ENCODE peak calls at places on chromosome X, in ten cellular contexts. I is right atrium auricular region, P is Karpas-422, G is GM23248, J is K562, U is kidney glomerular epithelial cell, R is NCI-H1417, D is endodermal cell, K is astrocyte of the spinal cord, V is pancreas. N is an unnamed sample.

GRCh38 chrX:44435047-44435446 is 91.6 kb upstream of the EFHC2 start:
- DNase-seq in R (no peak), V (no peak), J (no peak), G (no peak), K (no peak), U (no peak), D (no peak), I (no peak), P (no peak), N (no peak)

GRCh38 chrX:10769165-10769564 is 148.8 kb upstream of the MID1 start:
- DNase-seq in U (peak; percentile 15), V (no peak), P (peak; percentile 55), D (no peak), K (peak; percentile 37), I (no peak), R (peak; percentile 54), G (peak; percentile 71), J (peak; percentile 20), N (peak; percentile 5)

GRCh38 chrX:133068461-133068860 is 28.4 kb downstream of the USP26 start:
- DNase-seq in G (no peak), J (no peak), V (no peak), U (no peak), P (no peak), D (no peak), K (no peak), R (no peak), I (no peak), N (no peak)

GRCh38 chrX:110125435-110125834 is 122.5 kb downstream of the TMEM164 start:
- DNase-seq in G (no peak), K (peak; percentile 25), J (peak; percentile 20), V (no peak), U (no peak), I (no peak), P (peak; percentile 45), D (peak; percentile 67), R (no peak), N (no peak)

GRCh38 chrX:74514384-74514783 is 93.1 kb downstream of the SLC16A2 start:
- DNase-seq in J (no peak), I (peak; percentile 56), K (no peak), U (no peak), V (no peak), R (no peak), D (peak; percentile 70), P (no peak), G (no peak), N (peak; percentile 17)

GRCh38 chrX:103817502-103817901 is 14.6 kb downstream of the RAB9B start:
- DNase-seq in I (no peak), R (peak; percentile 77), U (peak; percentile 19), P (peak; percentile 91), K (peak; percentile 49), G (peak; percentile 24), J (peak; percentile 64), D (no peak), V (no peak), N (peak; percentile 27)

GRCh38 chrX:35098419-35098818 is 155.8 kb downstream of the FAM47B start:
- DNase-seq in R (no peak), J (no peak), V (no peak), P (no peak), G (peak; percentile 19), K (no peak), D (no peak), U (no peak), I (no peak), N (no peak)

GRCh38 chrX:12685541-12685940 is 105.7 kb upstream of the PRPS2 start:
- DNase-seq in R (no peak), P (no peak), J (no peak), D (no peak), K (no peak), U (no peak), V (no peak), G (no peak), I (no peak), N (no peak)

GRCh38 chrX:151634937-151635336 is 60.3 kb upstream of the PRRG3 start:
- DNase-seq in R (no peak), G (no peak), V (no peak), U (no peak), I (no peak), J (no peak), D (no peak), P (no peak), K (no peak), N (no peak)

GRCh38 chrX:9786839-9787635 is 808 bp downstream of the SHROOM2 start:
- DNase-seq in R (no peak), V (peak; percentile 64), D (peak; percentile 69), J (no peak), P (no peak), K (no peak), U (no peak), G (no peak), I (no peak), N (no peak)

GRCh38 chrX:131840799-131841495 is 182.2 kb upstream of the STK26 start:
- DNase-seq in K (no peak), R (no peak), V (no peak), J (no peak), I (no peak), U (no peak), P (no peak), G (no peak), D (no peak), N (no peak)

GRCh38 chrX:115372026-115372610 is 82.6 kb downstream of the LUZP4 start:
- DNase-seq in D (peak; percentile 57), U (peak; percentile 43), I (no peak), K (peak; percentile 67), G (peak; percentile 74), J (no peak), R (no peak), P (no peak), V (no peak), N (peak; percentile 61)

GRCh38 chrX:136209016-136209738 is 42.0 kb downstream of the MAP7D3 start:
- DNase-seq in D (peak; percentile 76), G (peak; percentile 72), V (peak; percentile 57), R (no peak), P (peak; percentile 75), K (peak; percentile 49), U (no peak), I (no peak), J (peak; percentile 50), N (no peak)

GRCh38 chrX:123083924-123084323 is 100.2 kb upstream of the GRIA3 start:
- DNase-seq in U (no peak), D (no peak), V (no peak), I (no peak), K (peak; percentile 12), R (no peak), P (no peak), J (no peak), G (peak; percentile 36), N (no peak)

GRCh38 chrX:124347242-124347641 is 879 bp downstream of the SH2D1A start:
- DNase-seq in I (no peak), R (no peak), J (no peak), U (no peak), G (no peak), V (no peak), P (no peak), D (no peak), K (no peak), N (no peak)

GRCh38 chrX:40065291-40066046 is 32.3 kb downstream of the BCOR start:
- DNase-seq in I (no peak), D (no peak), K (no peak), G (no peak), V (no peak), J (no peak), P (no peak), U (no peak), R (no peak), N (no peak)

GRCh38 chrX:133527415-133527814 is 112.1 kb upstream of the GPC4 start:
- DNase-seq in D (no peak), J (no peak), V (no peak), K (no peak), I (no peak), U (peak; percentile 4), R (no peak), P (no peak), G (no peak), N (no peak)

GRCh38 chrX:36683507-36683906 is 324.7 kb upstream of the FAM47C start:
- DNase-seq in K (no peak), I (no peak), D (no peak), U (no peak), V (no peak), J (no peak), G (no peak), P (no peak), R (no peak), N (no peak)

GRCh38 chrX:16185725-16186136 is 18.4 kb downstream of the MAGEB17 start:
- DNase-seq in P (no peak), G (peak; percentile 80), R (peak; percentile 23), I (no peak), J (peak; percentile 38), K (peak; percentile 81), V (no peak), U (peak; percentile 61), D (peak; percentile 65), N (peak; percentile 87)

GRCh38 chrX:103464071-103464773 is 55.1 kb downstream of the RAB40A start:
- DNase-seq in V (no peak), R (no peak), U (peak; percentile 4), I (no peak), P (peak; percentile 75), K (peak; percentile 52), G (peak; percentile 47), D (peak; percentile 84), J (peak; percentile 40), N (no peak)

N was measured in RCC 7860.